ENCODE peak calls at places on chromosomes 3 and 15, in eight cellular contexts. One of them, this sample, is unnamed.

GRCh38 chr3:195133462-195133861 is 137.5 kb downstream of the XXYLT1 start:
- DNase-seq in AG04450: peak
- DNase-seq in glomerular endothelial cell: no peak
- DNase-seq in NCI-H1417: peak
- DNase-seq in KG1: no peak
- DNase-seq in germinal center: peak
- DNase-seq in activated T-cell treated with anti-CD3 and anti-CD28 coated beads for 1 hour: no peak
- DNase-seq in A172: no peak
- DNase-seq in this sample: no peak

GRCh38 chr3:72246685-72247084 is 461.7 kb upstream of the PROK2 start:
- DNase-seq in AG04450: no peak
- DNase-seq in glomerular endothelial cell: no peak
- DNase-seq in NCI-H1417: no peak
- DNase-seq in KG1: no peak
- DNase-seq in germinal center: no peak
- DNase-seq in activated T-cell treated with anti-CD3 and anti-CD28 coated beads for 1 hour: no peak
- DNase-seq in A172: no peak
- DNase-seq in this sample: no peak

GRCh38 chr3:128426128-128426921 is 40.4 kb downstream of the DNAJB8 start:
- DNase-seq in AG04450: no peak
- DNase-seq in glomerular endothelial cell: no peak
- DNase-seq in NCI-H1417: peak
- DNase-seq in KG1: no peak
- DNase-seq in germinal center: peak
- DNase-seq in activated T-cell treated with anti-CD3 and anti-CD28 coated beads for 1 hour: peak
- DNase-seq in A172: no peak
- DNase-seq in this sample: peak

GRCh38 chr15:49290204-49290603 is 120.2 kb downstream of the GALK2 start:
- DNase-seq in AG04450: no peak
- DNase-seq in glomerular endothelial cell: no peak
- DNase-seq in NCI-H1417: no peak
- DNase-seq in KG1: no peak
- DNase-seq in germinal center: no peak
- DNase-seq in activated T-cell treated with anti-CD3 and anti-CD28 coated beads for 1 hour: no peak
- DNase-seq in A172: no peak
- DNase-seq in this sample: no peak

GRCh38 chr3:52877085-52877484 is 20.3 kb downstream of the STIMATE start:
- DNase-seq in AG04450: no peak
- DNase-seq in glomerular endothelial cell: no peak
- DNase-seq in NCI-H1417: no peak
- DNase-seq in KG1: no peak
- DNase-seq in germinal center: no peak
- DNase-seq in activated T-cell treated with anti-CD3 and anti-CD28 coated beads for 1 hour: no peak
- DNase-seq in A172: no peak
- DNase-seq in this sample: no peak

GRCh38 chr3:171932153-171932567 is 89.0 kb downstream of the TMEM212 start:
- DNase-seq in AG04450: no peak
- DNase-seq in glomerular endothelial cell: no peak
- DNase-seq in NCI-H1417: no peak
- DNase-seq in KG1: no peak
- DNase-seq in germinal center: no peak
- DNase-seq in activated T-cell treated with anti-CD3 and anti-CD28 coated beads for 1 hour: no peak
- DNase-seq in A172: no peak
- DNase-seq in this sample: peak

GRCh38 chr15:63308947-63309346 is 31.5 kb downstream of the APH1B start:
- DNase-seq in AG04450: no peak
- DNase-seq in glomerular endothelial cell: no peak
- DNase-seq in NCI-H1417: no peak
- DNase-seq in KG1: no peak
- DNase-seq in germinal center: no peak
- DNase-seq in activated T-cell treated with anti-CD3 and anti-CD28 coated beads for 1 hour: no peak
- DNase-seq in A172: no peak
- DNase-seq in this sample: no peak

GRCh38 chr3:138220788-138221187 is 33.7 kb downstream of the ARMC8 start:
- DNase-seq in AG04450: no peak
- DNase-seq in glomerular endothelial cell: no peak
- DNase-seq in NCI-H1417: no peak
- DNase-seq in KG1: no peak
- DNase-seq in germinal center: no peak
- DNase-seq in activated T-cell treated with anti-CD3 and anti-CD28 coated beads for 1 hour: no peak
- DNase-seq in A172: no peak
- DNase-seq in this sample: no peak

GRCh38 chr3:13706451-13706850 is 157.5 kb downstream of the FBLN2 start:
- DNase-seq in AG04450: no peak
- DNase-seq in glomerular endothelial cell: no peak
- DNase-seq in NCI-H1417: no peak
- DNase-seq in KG1: no peak
- DNase-seq in germinal center: no peak
- DNase-seq in activated T-cell treated with anti-CD3 and anti-CD28 coated beads for 1 hour: no peak
- DNase-seq in A172: no peak
- DNase-seq in this sample: no peak

GRCh38 chr3:150078983-150079739 is 108.5 kb upstream of the PFN2 start:
- DNase-seq in AG04450: peak
- DNase-seq in glomerular endothelial cell: no peak
- DNase-seq in NCI-H1417: peak
- DNase-seq in KG1: no peak
- DNase-seq in germinal center: no peak
- DNase-seq in activated T-cell treated with anti-CD3 and anti-CD28 coated beads for 1 hour: no peak
- DNase-seq in A172: peak
- DNase-seq in this sample: no peak

GRCh38 chr3:193783166-193783896 is 190.3 kb downstream of the OPA1 start:
- DNase-seq in AG04450: no peak
- DNase-seq in glomerular endothelial cell: no peak
- DNase-seq in NCI-H1417: no peak
- DNase-seq in KG1: no peak
- DNase-seq in germinal center: no peak
- DNase-seq in activated T-cell treated with anti-CD3 and anti-CD28 coated beads for 1 hour: no peak
- DNase-seq in A172: peak
- DNase-seq in this sample: no peak

GRCh38 chr15:83436513-83437158 is 10.5 kb upstream of the SH3GL3 start:
- DNase-seq in AG04450: no peak
- DNase-seq in glomerular endothelial cell: peak
- DNase-seq in NCI-H1417: peak
- DNase-seq in KG1: no peak
- DNase-seq in germinal center: no peak
- DNase-seq in activated T-cell treated with anti-CD3 and anti-CD28 coated beads for 1 hour: no peak
- DNase-seq in A172: peak
- DNase-seq in this sample: no peak

GRCh38 chr3:13333236-13333897 is 86.8 kb downstream of the NUP210 start:
- DNase-seq in AG04450: no peak
- DNase-seq in glomerular endothelial cell: no peak
- DNase-seq in NCI-H1417: no peak
- DNase-seq in KG1: no peak
- DNase-seq in germinal center: no peak
- DNase-seq in activated T-cell treated with anti-CD3 and anti-CD28 coated beads for 1 hour: no peak
- DNase-seq in A172: no peak
- DNase-seq in this sample: no peak

GRCh38 chr3:194797555-194797954 is 111.9 kb downstream of the FAM43A start:
- DNase-seq in AG04450: no peak
- DNase-seq in glomerular endothelial cell: no peak
- DNase-seq in NCI-H1417: no peak
- DNase-seq in KG1: no peak
- DNase-seq in germinal center: no peak
- DNase-seq in activated T-cell treated with anti-CD3 and anti-CD28 coated beads for 1 hour: no peak
- DNase-seq in A172: no peak
- DNase-seq in this sample: no peak

GRCh38 chr3:45120615-45121158 is 25.5 kb downstream of the CDCP1 start:
- DNase-seq in AG04450: no peak
- DNase-seq in glomerular endothelial cell: no peak
- DNase-seq in NCI-H1417: no peak
- DNase-seq in KG1: no peak
- DNase-seq in germinal center: no peak
- DNase-seq in activated T-cell treated with anti-CD3 and anti-CD28 coated beads for 1 hour: no peak
- DNase-seq in A172: no peak
- DNase-seq in this sample: no peak

This sample was measured in HL-60.